ENCODE peak calls at places on chromosomes 2 and 18, in six cellular contexts. G, A, H, S, R and C are unnamed samples.

GRCh38 chr2:72533767-72534166 is 292.1 kb downstream of the EXOC6B start:
- DNase-seq in G (peak), A (no peak), H (no peak), S (no peak), R (peak), C (no peak)

GRCh38 chr2:2182688-2183087 is 148.4 kb downstream of the MYT1L start:
- DNase-seq in G (no peak), A (no peak), H (no peak), S (no peak), R (no peak), C (no peak)

GRCh38 chr2:99729104-99729503 is 239.3 kb upstream of the REV1 start:
- DNase-seq in G (no peak), A (no peak), H (no peak), S (no peak), R (peak), C (no peak)

GRCh38 chr2:148922776-148923175 is 47.7 kb downstream of the KIF5C start:
- DNase-seq in G (no peak), A (no peak), H (no peak), S (no peak), R (no peak), C (no peak)

GRCh38 chr2:190405995-190406394 is 2.2 kb upstream of the MFSD6 start:
- DNase-seq in G (no peak), A (no peak), H (no peak), S (no peak), R (no peak), C (no peak)

GRCh38 chr2:27316655-27317412 is 6.1 kb downstream of the MPV17 start:
- DNase-seq in G (no peak), A (no peak), H (no peak), S (no peak), R (no peak), C (no peak)

GRCh38 chr2:92072461-92073035 is 2798.7 kb upstream of the TEKT4 start:
- DNase-seq in G (no peak), A (no peak), H (no peak), S (no peak), R (no peak), C (no peak)

GRCh38 chr2:150088538-150088937 is 398.9 kb downstream of the RND3 start:
- DNase-seq in G (no peak), A (no peak), H (no peak), S (no peak), R (peak), C (no peak)

GRCh38 chr2:23293063-23293462 is 91.9 kb upstream of the KLHL29 start:
- DNase-seq in G (no peak), A (no peak), H (peak), S (no peak), R (peak), C (no peak)

GRCh38 chr2:26326514-26326913 is 19.4 kb upstream of the SELENOI start:
- DNase-seq in G (no peak), A (no peak), H (no peak), S (no peak), R (peak), C (no peak)

GRCh38 chr18:33960393-33960792 is 264.3 kb downstream of the NOL4 start:
- DNase-seq in G (no peak), A (no peak), H (no peak), S (no peak), R (no peak), C (no peak)

GRCh38 chr2:48339451-48339850 is 190.5 kb upstream of the STON1 start:
- DNase-seq in G (no peak), A (no peak), H (no peak), S (no peak), R (peak), C (no peak)

GRCh38 chr2:29309090-29310054 is 194.2 kb downstream of the CLIP4 start:
- DNase-seq in G (peak), A (peak), H (peak), S (peak), R (peak), C (peak)

GRCh38 chr2:73254343-73255006 is 20.4 kb downstream of the CCT7 start:
- DNase-seq in G (no peak), A (no peak), H (no peak), S (no peak), R (no peak), C (no peak)

GRCh38 chr18:6397931-6398566 is 16.7 kb downstream of the L3MBTL4 start:
- DNase-seq in G (no peak), A (no peak), H (no peak), S (no peak), R (no peak), C (no peak)